ENCODE peak calls at places on chromosomes 1 and 21, in seven cellular contexts. V is GM23248, S is HTR-8/SVneo, P is HEK293T, U is NCI-H1436, G is NCI-H1694 treated with DMSO at 0.1 percent for 48 hours, K is fibroblast of mammary gland. Q is an unnamed sample.
A peak's percentile ranks its signal among the peaks of the same experiment; 100 is the strongest.

GRCh38 chr1:84090447-84091244 is 53.4 kb upstream of the PRKACB start:
- DNase-seq in V (no peak), S (no peak), P (no peak), U (no peak), G (no peak), K (no peak), Q (no peak)

GRCh38 chr1:206872139-206872538 is 6.7 kb downstream of the IL20 start:
- DNase-seq in V (no peak), S (no peak), P (no peak), U (no peak), G (no peak), K (no peak), Q (no peak)

GRCh38 chr1:46333300-46334029 is 7.1 kb upstream of the NSUN4 start:
- DNase-seq in V (peak; percentile 44), S (peak; percentile 54), P (peak; percentile 60), U (peak; percentile 38), G (peak; percentile 10), K (peak; percentile 46), Q (peak; percentile 43)

GRCh38 chr1:8134546-8135235 is 108.6 kb upstream of the ERRFI1 start:
- DNase-seq in V (peak; percentile 43), S (no peak), P (no peak), U (no peak), G (no peak), K (peak; percentile 71), Q (no peak)

GRCh38 chr1:14910947-14911721 is 242.4 kb upstream of the TMEM51 start:
- DNase-seq in V (peak; percentile 26), S (no peak), P (no peak), U (no peak), G (no peak), K (no peak), Q (no peak)

GRCh38 chr1:35555601-35556477 is 1.4 kb downstream of the KIAA0319L start:
- DNase-seq in V (peak; percentile 94), S (no peak), P (no peak), U (no peak), G (peak; percentile 28), K (peak; percentile 85), Q (no peak)

GRCh38 chr1:225875044-225875822 is 6.9 kb downstream of the TMEM63A start:
- DNase-seq in V (no peak), S (no peak), P (no peak), U (no peak), G (no peak), K (no peak), Q (no peak)

GRCh38 chr1:26887125-26887524 is 3.0 kb downstream of the GPN2 start:
- DNase-seq in V (peak; percentile 80), S (no peak), P (no peak), U (no peak), G (no peak), K (peak; percentile 65), Q (no peak)

GRCh38 chr1:64950284-64950809 is 16.0 kb downstream of the JAK1 start:
- DNase-seq in V (no peak), S (no peak), P (no peak), U (no peak), G (no peak), K (peak; percentile 21), Q (no peak)

GRCh38 chr21:41121785-41122415 is 46.1 kb upstream of the BACE2 start:
- DNase-seq in V (peak; percentile 75), S (peak; percentile 25), P (peak; percentile 73), U (peak; percentile 66), G (peak; percentile 26), K (peak; percentile 73), Q (peak; percentile 16)

GRCh38 chr1:9359898-9360297 is 67.2 kb downstream of the SPSB1 start:
- DNase-seq in V (no peak), S (no peak), P (no peak), U (no peak), G (no peak), K (no peak), Q (no peak)

GRCh38 chr1:44423706-44424546 is 18.9 kb downstream of the RNF220 start:
- DNase-seq in V (peak; percentile 60), S (no peak), P (no peak), U (no peak), G (no peak), K (peak; percentile 68), Q (peak; percentile 55)

GRCh38 chr1:25435315-25436103 is 4.8 kb downstream of the MACO1 start:
- DNase-seq in V (no peak), S (no peak), P (no peak), U (no peak), G (no peak), K (peak; percentile 47), Q (peak; percentile 12)

GRCh38 chr1:71561729-71562128 is 480.9 kb upstream of the ZRANB2 start:
- DNase-seq in V (peak; percentile 79), S (no peak), P (no peak), U (no peak), G (no peak), K (peak; percentile 81), Q (no peak)

GRCh38 chr1:205458777-205459566 is 3.1 kb upstream of the BLACAT1 start:
- DNase-seq in V (peak; percentile 76), S (peak; percentile 60), P (peak; percentile 65), U (no peak), G (no peak), K (peak; percentile 48), Q (no peak)

GRCh38 chr1:34923490-34923889 is 6.0 kb downstream of the DLGAP3 start:
- DNase-seq in V (no peak), S (no peak), P (no peak), U (no peak), G (no peak), K (no peak), Q (no peak)

GRCh38 chr1:226723640-226724532 is 15.2 kb downstream of the ITPKB start:
- DNase-seq in V (peak; percentile 74), S (peak; percentile 68), P (peak; percentile 77), U (peak; percentile 91), G (peak; percentile 52), K (peak; percentile 79), Q (no peak)

GRCh38 chr1:214328770-214329455 is 48.0 kb downstream of the SMYD2 start:
- DNase-seq in V (peak; percentile 92), S (peak; percentile 79), P (peak; percentile 84), U (peak; percentile 87), G (peak; percentile 68), K (peak; percentile 81), Q (no peak)

GRCh38 chr1:229749992-229750391 is 123.9 kb downstream of the URB2 start:
- DNase-seq in V (no peak), S (no peak), P (no peak), U (no peak), G (no peak), K (no peak), Q (no peak)

Q was measured in GF-D8.